ENCODE peak calls at places on chromosomes 12 and 14, in five cellular contexts. E is HFFc6; G is GM18507; R is activated CD4-positive, CD25-positive, alpha-beta regulatory T cell treated with anti-CD3 and anti-CD28 coated beads, Interleukin-2, amount 50 U/mL, for 72 hours; H is stimulated activated CD8-positive, alpha-beta memory T cell treated with anti-CD3 and anti-CD28 coated beads, Interleukin-4, amount 100 ng/mL, for 1 hour. U is an unnamed sample.
A peak's percentile ranks its signal among the peaks of the same experiment; 100 is the strongest.

GRCh38 chr12:126051611-126052107 is 986.4 kb downstream of the AACS start:
- DNase-seq in E (peak; percentile 1), H (no peak), G (no peak), R (no peak), U (no peak)

GRCh38 chr12:111757361-111758119 is 9.2 kb upstream of the ALDH2 start:
- DNase-seq in H (no peak), E (no peak), R (no peak), G (no peak), U (no peak)

GRCh38 chr12:82673698-82674097 is 13.0 kb upstream of the TMTC2 start:
- DNase-seq in E (no peak), G (no peak), R (no peak), H (no peak), U (no peak)

GRCh38 chr14:20409226-20409625 is 4.1 kb downstream of the TEP1 start:
- DNase-seq in H (no peak), G (no peak), E (peak; percentile 57), R (no peak), U (no peak)

GRCh38 chr12:80810874-80811273 is 94.2 kb downstream of the MYF5 start:
- DNase-seq in G (no peak), H (no peak), E (no peak), R (no peak), U (no peak)

GRCh38 chr14:34060747-34061050 is 109.8 kb upstream of the EGLN3 start:
- DNase-seq in R (no peak), H (no peak), E (no peak), G (no peak), U (no peak)

GRCh38 chr14:28766505-28767238 is at the start of gene FOXG1:
- DNase-seq in E (no peak), G (no peak), R (no peak), H (no peak), U (no peak)

GRCh38 chr14:58747181-58747580 is 109.4 kb downstream of the DACT1 start:
- DNase-seq in H (no peak), E (peak; percentile 74), R (no peak), G (no peak), U (no peak)

GRCh38 chr14:59022144-59022543 is 166.3 kb upstream of the DAAM1 start:
- DNase-seq in E (no peak), R (no peak), G (no peak), H (no peak), U (no peak)

GRCh38 chr14:70671652-70672327 is 30.1 kb downstream of the TTC9 start:
- DNase-seq in H (no peak), E (no peak), R (no peak), G (no peak), U (no peak)

GRCh38 chr12:6215932-6216494 is 15.8 kb downstream of the CD9 start:
- DNase-seq in E (peak; percentile 93), G (no peak), H (no peak), R (no peak), U (no peak)

GRCh38 chr12:52521581-52522266 is 1.5 kb upstream of the KRT5 start:
- DNase-seq in G (no peak), E (peak; percentile 53), H (no peak), R (no peak), U (no peak)

GRCh38 chr12:5872745-5873144 is 72.3 kb downstream of the ANO2 start:
- DNase-seq in H (no peak), E (peak; percentile 14), R (no peak), G (no peak), U (no peak)

U was measured in NT2/D1.